ENCODE peak calls at places on chromosome 1, in seven cellular contexts. L is CD4-positive, CD25-positive, alpha-beta regulatory T cell; C is MM.1S; J is neural progenitor cell; S is H1; B is hepatocyte; H is PC-9. A is an unnamed sample.
A peak's percentile ranks its signal among the peaks of the same experiment; 100 is the strongest.

GRCh38 chr1:106677181-106677580 is 379.3 kb upstream of the PRMT6 start:
- DNase-seq in C (no peak), B (no peak), S (no peak), J (no peak), H (no peak), L (no peak), A (no peak)

GRCh38 chr1:18907021-18907913 is 4.9 kb upstream of the ALDH4A1 start:
- DNase-seq in L (peak; percentile 74), J (peak; percentile 80), H (peak; percentile 54), C (peak; percentile 60), S (peak; percentile 68), B (peak; percentile 71), A (peak; percentile 53)

GRCh38 chr1:9784508-9785133 is 39.1 kb downstream of the CLSTN1 start:
- DNase-seq in H (peak; percentile 37), B (peak; percentile 77), J (peak; percentile 63), S (no peak), C (peak; percentile 79), L (peak; percentile 87), A (peak; percentile 81)

GRCh38 chr1:167714098-167714850 is 7.5 kb upstream of the MPZL1 start:
- DNase-seq in C (peak; percentile 95), H (peak; percentile 88), S (peak; percentile 99), J (peak; percentile 87), B (peak; percentile 93), L (peak; percentile 81), A (peak; percentile 78)

GRCh38 chr1:162678439-162678838 is 46.2 kb downstream of the DDR2 start:
- DNase-seq in H (peak; percentile 44), L (no peak), J (no peak), S (no peak), B (peak; percentile 24), C (no peak), A (no peak)

GRCh38 chr1:48674641-48675040 is 102.0 kb downstream of the BEND5 start:
- DNase-seq in B (no peak), C (no peak), H (no peak), L (no peak), S (no peak), J (no peak), A (no peak)

GRCh38 chr1:80882552-80882951 is 918.2 kb upstream of the ADGRL2 start:
- DNase-seq in C (no peak), L (no peak), B (peak; percentile 35), H (no peak), S (no peak), J (no peak), A (no peak)

GRCh38 chr1:19608232-19608631 is 35.9 kb upstream of the NBL1 start:
- DNase-seq in C (no peak), L (no peak), H (no peak), S (no peak), B (no peak), J (no peak), A (no peak)

GRCh38 chr1:46400398-46400797 is 6.3 kb downstream of the FAAH start:
- DNase-seq in B (no peak), J (no peak), S (no peak), L (no peak), C (peak; percentile 71), H (no peak), A (no peak)

GRCh38 chr1:55825486-55825885 is 610.3 kb upstream of the USP24 start:
- DNase-seq in H (no peak), S (no peak), J (no peak), B (no peak), C (no peak), L (no peak), A (no peak)

GRCh38 chr1:68103006-68103545 is 52.6 kb upstream of the DIRAS3 start:
- DNase-seq in B (no peak), C (no peak), L (no peak), J (peak; percentile 55), H (no peak), S (no peak), A (no peak)

GRCh38 chr1:4516596-4516995 is 137.8 kb upstream of the AJAP1 start:
- DNase-seq in C (no peak), H (no peak), L (no peak), B (no peak), S (no peak), J (no peak), A (no peak)
- H3K9me3 ChIP-seq in C (no peaks in the 10 kb centered on the region), H (no peaks in the 10 kb centered on the region), L (no peaks in the 10 kb centered on the region), B (no peaks in the 10 kb centered on the region), S (peaks cover 33% of the 10 kb centered on the region), J (no peaks in the 10 kb centered on the region), A (no peaks in the 10 kb centered on the region)

DNA sequence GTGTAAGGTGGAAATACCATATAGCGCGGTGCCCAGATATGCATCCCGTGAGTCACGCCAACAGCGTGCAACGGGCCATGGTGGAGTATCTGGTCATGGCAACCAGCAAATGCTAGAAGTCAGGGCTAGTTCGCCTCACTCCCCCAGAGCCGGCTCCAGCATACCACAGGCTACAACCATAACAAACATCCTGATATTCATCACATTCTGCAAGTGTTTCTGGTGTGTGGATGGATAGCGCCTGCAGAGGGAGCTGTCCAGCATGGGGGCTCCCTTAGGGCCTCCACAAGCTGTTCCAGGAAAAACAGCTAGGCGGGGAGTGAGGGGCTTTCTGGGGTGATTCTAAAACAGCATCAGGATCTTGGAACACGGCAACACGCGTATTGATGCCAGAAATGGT is 6.8 kb downstream of the C1orf198 start:
- DNase-seq in S (no peak), B (no peak), H (no peak), L (no peak), C (no peak), J (peak; percentile 29), A (no peak)
- H3K4me1 ChIP-seq in S (peaks cover 2% of the 10 kb centered on the region), B (peaks cover 38% of the 10 kb centered on the region), H (peaks cover 24% of the 10 kb centered on the region), L (peaks cover 3% of the 10 kb centered on the region), C (no peaks in the 10 kb centered on the region), J (peaks cover 45% of the 10 kb centered on the region), A (peaks cover 4% of the 10 kb centered on the region)

GRCh38 chr1:51660570-51660969 is 43.7 kb downstream of the OSBPL9 start:
- DNase-seq in L (no peak), S (no peak), J (no peak), H (no peak), B (no peak), C (no peak), A (no peak)
- H3K27ac ChIP-seq in L (no peak overlapping the region), S (no peak overlapping the region), J (no peak overlapping the region), H (peak overlapping the region; percentile 57), B (peak overlapping the region; percentile 59), C (no peak overlapping the region), A (no peak overlapping the region)

DNA sequence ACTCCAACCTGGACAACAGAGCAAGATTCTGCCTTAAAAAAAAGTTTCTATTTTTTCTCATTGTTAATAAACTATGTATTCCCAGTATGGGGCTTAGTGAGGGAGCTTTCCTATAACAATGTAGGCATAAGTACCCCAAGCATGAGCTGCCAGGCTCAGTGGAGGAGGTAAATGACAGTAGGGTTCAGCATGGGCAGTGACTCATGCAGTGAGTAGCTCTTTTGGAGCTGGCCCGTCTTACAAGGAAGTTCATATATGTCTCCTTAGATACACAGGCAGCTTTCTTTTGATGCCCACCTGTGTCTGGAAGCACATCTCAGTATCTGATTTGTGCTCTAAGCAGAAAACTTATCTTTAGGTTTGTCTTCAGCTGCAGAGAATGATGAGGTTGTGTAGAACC is 57.9 kb downstream of the ZNF678 start:
- DNase-seq in H (no peak), C (no peak), L (no peak), B (no peak), J (no peak), S (peak; percentile 2), A (no peak)
- H3K9me3 ChIP-seq in H (peaks cover 3% of the 10 kb centered on the region), C (no peaks in the 10 kb centered on the region), L (peaks cover 91% of the 10 kb centered on the region), B (peaks cover 21% of the 10 kb centered on the region), J (peaks cover 4% of the 10 kb centered on the region), S (peaks cover 12% of the 10 kb centered on the region), A (peaks cover 9% of the 10 kb centered on the region)

GRCh38 chr1:156692958-156693857 is 12.2 kb downstream of the CRABP2 start:
- DNase-seq in J (peak; percentile 94), S (peak; percentile 96), B (peak; percentile 92), C (no peak), H (peak; percentile 95), L (peak; percentile 21), A (peak; percentile 25)
- H3K4me1 ChIP-seq in J (peaks cover 53% of the 10 kb centered on the region), S (peaks cover 40% of the 10 kb centered on the region), B (peaks cover 54% of the 10 kb centered on the region), C (no peaks in the 10 kb centered on the region), H (peaks cover 59% of the 10 kb centered on the region), L (peaks cover 16% of the 10 kb centered on the region), A (peaks cover 40% of the 10 kb centered on the region)

GRCh38 chr1:158027485-158027884 is 34.0 kb downstream of the KIRREL1 start:
- DNase-seq in B (no peak), S (no peak), L (no peak), J (no peak), C (no peak), H (no peak), A (no peak)
- H3K27ac ChIP-seq in B (no peak overlapping the region), S (no peak overlapping the region), L (no peak overlapping the region), J (no peak overlapping the region), C (no peak overlapping the region), H (no peak overlapping the region), A (no peak overlapping the region)

DNA sequence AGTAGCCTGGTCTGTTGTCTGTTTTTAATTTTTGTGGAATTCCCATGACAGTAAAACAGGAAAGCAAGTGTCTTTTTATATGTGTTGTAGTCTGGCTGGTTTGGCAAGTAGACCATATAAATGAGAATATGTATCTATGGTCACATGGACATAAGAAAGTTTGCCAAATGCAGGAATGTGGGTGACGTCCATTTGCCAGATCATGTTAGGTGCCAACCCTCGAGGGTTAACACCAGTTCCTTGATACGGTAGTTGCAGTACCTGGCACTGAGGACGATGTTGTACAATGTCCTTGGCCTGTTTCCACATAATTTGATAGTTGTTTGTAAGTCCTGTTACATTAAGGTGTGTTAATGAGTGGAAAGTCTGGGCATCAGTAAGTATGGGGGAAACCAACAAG is 6.2 kb downstream of the DAP3 start:
- DNase-seq in B (no peak), C (peak; percentile 6), J (no peak), S (no peak), H (no peak), L (no peak), A (no peak)
- H3K9me3 ChIP-seq in B (no peaks in the 10 kb centered on the region), C (no peaks in the 10 kb centered on the region), J (peaks cover 6% of the 10 kb centered on the region), S (peaks cover 3% of the 10 kb centered on the region), H (peaks cover 8% of the 10 kb centered on the region), L (no peaks in the 10 kb centered on the region), A (peaks cover 7% of the 10 kb centered on the region)

GRCh38 chr1:241846862-241847539 is 1.0 kb upstream of the EXO1 start:
- DNase-seq in H (no peak), S (no peak), C (no peak), B (no peak), L (no peak), J (no peak), A (no peak)

GRCh38 chr1:241847796-241848668 is at the start of gene EXO1:
- DNase-seq in S (peak; percentile 91), C (peak; percentile 96), B (peak; percentile 94), H (peak; percentile 87), J (peak; percentile 96), L (peak; percentile 96), A (peak; percentile 87)

GRCh38 chr1:241847540-241847795 is 536 bp upstream of the EXO1 start:
- DNase-seq in L (no peak), S (no peak), C (no peak), B (no peak), H (no peak), J (no peak), A (no peak)

GRCh38 chr1:241848680-241849344 is 808 bp downstream of the EXO1 start:
- DNase-seq in B (no peak), J (peak; percentile 20), H (no peak), L (no peak), C (no peak), S (no peak), A (no peak)

DNA sequence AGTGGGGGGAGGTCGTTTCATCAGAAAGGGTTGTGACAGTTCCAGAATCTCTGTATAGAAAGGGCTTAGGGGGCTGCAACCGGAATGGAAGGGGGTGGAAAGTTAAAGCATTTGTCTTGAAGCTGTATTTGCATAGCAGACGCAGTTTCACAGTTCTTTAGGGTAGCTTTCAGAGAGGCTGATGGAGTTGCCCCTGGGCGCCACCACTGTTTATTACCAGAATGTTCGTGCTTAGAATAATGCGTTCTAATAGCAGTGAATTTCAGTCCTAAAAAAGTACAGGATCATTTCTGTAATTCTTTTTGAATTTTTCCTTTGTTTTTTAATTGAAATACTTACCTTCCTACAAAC is 1.3 kb downstream of the EXO1 start:
- DNase-seq in J (peak; percentile 5), S (no peak), L (no peak), H (no peak), B (no peak), C (peak; percentile 58), A (no peak)
- H3K4me1 ChIP-seq in J (peaks cover 16% of the 10 kb centered on the region), S (peaks cover 2% of the 10 kb centered on the region), L (peaks cover 10% of the 10 kb centered on the region), H (peaks cover 17% of the 10 kb centered on the region), B (peaks cover 4% of the 10 kb centered on the region), C (peaks cover 17% of the 10 kb centered on the region), A (no peaks in the 10 kb centered on the region)

A was measured in SJCRH30.